ENCODE peak calls at places on chromosomes 4 and X, in nine cellular contexts. E is PC-3, M is GM23248, C is OCI-LY7, J is GM23338, L is MM.1S, B is hepatocyte, O is SK-N-SH, I is neural progenitor cell. W is an unnamed sample.

GRCh38 chrX:3527811-3528210 is 181.4 kb upstream of the MXRA5 start:
- DNase-seq in I (no peak), J (no peak), L (no peak), B (no peak), O (no peak), E (no peak), C (no peak), M (peak; percentile 7), W (no peak)

GRCh38 chr4:52550186-52550585 is 108.9 kb downstream of the USP46 start:
- DNase-seq in M (no peak), J (no peak), O (no peak), I (peak; percentile 57), L (no peak), B (no peak), C (no peak), E (no peak), W (no peak)

GRCh38 chr4:184370711-184371389 is 103.5 kb downstream of the IRF2 start:
- DNase-seq in B (no peak), E (no peak), C (no peak), O (no peak), M (peak; percentile 36), L (no peak), I (no peak), J (no peak), W (no peak)

GRCh38 chr4:150782311-150782710 is 200.4 kb downstream of the MAB21L2 start:
- DNase-seq in C (no peak), E (no peak), L (no peak), O (peak; percentile 10), B (no peak), M (no peak), J (no peak), I (no peak), W (no peak)

GRCh38 chr4:168868044-168868855 is 141.8 kb downstream of the CBR4 start:
- DNase-seq in C (no peak), M (peak; percentile 86), L (no peak), B (no peak), I (no peak), J (no peak), O (no peak), E (peak; percentile 23), W (no peak)

GRCh38 chr4:184475096-184475461 is 729 bp upstream of the IRF2 start:
- DNase-seq in O (peak; percentile 61), L (peak; percentile 52), E (peak; percentile 34), M (peak; percentile 79), J (peak; percentile 53), C (peak; percentile 57), B (peak; percentile 65), I (no peak), W (no peak)

GRCh38 chr4:118086334-118086733 is 52.0 kb downstream of the NDST3 start:
- DNase-seq in B (no peak), I (no peak), M (peak; percentile 52), L (no peak), C (no peak), J (peak; percentile 46), O (no peak), E (peak; percentile 41), W (peak; percentile 62)

GRCh38 chr4:33649015-33649414 is 2595.3 kb downstream of the ARAP2 start:
- DNase-seq in J (peak; percentile 49), M (peak; percentile 71), I (peak; percentile 31), C (no peak), B (peak; percentile 36), L (no peak), E (peak; percentile 43), O (no peak), W (peak; percentile 21)

GRCh38 chrX:120365320-120365719 is 3.4 kb downstream of the ATP1B4 start:
- DNase-seq in B (peak; percentile 38), J (peak; percentile 69), E (peak; percentile 46), O (peak; percentile 24), I (peak; percentile 68), L (peak; percentile 72), M (peak; percentile 15), C (peak; percentile 67), W (no peak)

GRCh38 chr4:7967063-7967440 is 27.4 kb upstream of the AFAP1 start:
- DNase-seq in M (no peak), O (no peak), E (no peak), J (no peak), B (no peak), C (no peak), L (no peak), I (no peak), W (no peak)

GRCh38 chr4:184433258-184433892 is 41.0 kb downstream of the IRF2 start:
- DNase-seq in I (no peak), J (no peak), B (no peak), E (no peak), C (no peak), M (no peak), O (no peak), L (no peak), W (no peak)

DNA sequence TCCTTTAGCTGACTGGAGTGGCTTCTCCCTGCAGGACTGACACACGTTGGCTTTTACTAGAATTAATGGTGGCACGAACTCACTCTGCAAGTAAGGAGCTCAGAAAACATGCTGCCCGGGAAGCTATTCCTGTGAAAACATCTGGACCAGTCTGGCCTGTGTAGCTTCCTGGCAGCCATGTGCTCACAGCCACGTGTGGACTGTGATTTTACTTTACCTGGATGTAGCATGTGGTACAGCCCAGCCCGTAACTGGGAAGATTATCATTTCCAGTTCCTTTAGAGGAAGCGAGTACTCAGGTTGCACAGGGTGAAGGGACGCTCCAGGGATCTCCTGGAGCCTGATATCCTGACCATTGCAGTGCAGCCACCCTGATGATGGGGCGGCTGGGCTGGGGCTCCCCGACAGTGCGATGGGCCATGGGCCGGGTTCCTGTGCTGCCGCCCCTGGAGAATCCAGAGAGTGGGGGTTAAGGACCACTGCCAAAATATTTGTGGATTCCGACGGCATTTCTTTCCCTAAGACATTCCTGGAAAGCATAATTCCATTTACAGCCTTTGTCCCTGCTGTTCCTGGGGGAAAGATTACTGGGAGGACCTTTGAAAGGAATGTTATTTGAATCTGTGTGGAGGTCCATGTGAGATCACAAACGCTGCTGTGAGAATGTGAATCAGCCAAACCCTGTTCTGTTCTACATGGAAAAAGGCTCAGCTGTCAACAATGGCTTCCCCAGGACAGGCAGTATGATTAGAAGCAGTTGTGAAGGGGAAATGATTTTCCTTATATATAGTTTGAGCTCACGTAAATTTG is 35.0 kb downstream of the PROM1 start:
- DNase-seq in L (no peak), B (no peak), J (no peak), C (no peak), E (no peak), I (peak; percentile 34), M (no peak), O (no peak), W (no peak)
- TF ChIP-seq EZH2phosphoT487 in L (no peak), B (no peak), J (no peak), C (no peak), E (no peak), I (no peak), M (no peak), O (no peak), W (no peak)

GRCh38 chr4:155403886-155404285 is 27.1 kb upstream of the MAP9 start:
- DNase-seq in I (peak; percentile 63), E (peak; percentile 71), J (peak; percentile 56), O (peak; percentile 53), C (no peak), L (peak; percentile 64), M (peak; percentile 60), B (peak; percentile 47), W (peak; percentile 36)
- TF ChIP-seq EZH2phosphoT487 in I (no peak), E (no peak), J (no peak), O (no peak), C (no peak), L (no peak), M (no peak), B (no peak), W (no peak)

GRCh38 chr4:77193511-77194236 is 36.7 kb downstream of the CCNG2 start:
- DNase-seq in C (peak; percentile 89), E (no peak), M (no peak), B (no peak), L (peak; percentile 78), J (peak; percentile 95), I (peak; percentile 61), O (no peak), W (no peak)
- TF ChIP-seq EZH2phosphoT487 in C (no peak), E (no peak), M (no peak), B (no peak), L (no peak), J (no peak), I (no peak), O (no peak), W (no peak)

DNA sequence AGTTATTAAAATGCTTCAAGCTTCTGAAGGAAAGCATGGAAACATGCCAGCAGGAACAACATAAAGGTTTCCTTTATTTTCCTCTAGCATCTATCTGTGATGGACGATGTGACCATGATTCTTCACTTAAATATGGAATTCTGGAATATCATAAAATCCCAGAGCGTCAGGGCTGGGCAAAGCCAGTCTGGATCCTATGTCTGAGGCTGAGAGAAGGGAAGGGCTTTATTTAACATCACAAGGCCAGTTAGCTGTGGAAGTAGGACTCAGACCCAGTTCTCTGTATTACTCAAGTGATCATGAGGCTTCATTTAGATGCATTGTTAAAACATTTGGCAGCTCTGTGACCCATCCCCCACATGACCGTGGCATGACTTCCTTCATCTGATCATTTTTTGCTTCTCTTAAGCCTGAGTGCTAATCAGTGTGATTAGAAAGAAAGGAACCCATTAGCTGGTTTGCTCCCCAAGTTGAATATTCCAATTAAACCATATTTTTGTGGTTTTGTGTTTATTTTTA is 40.9 kb upstream of the EOLA2 start:
- DNase-seq in J (no peak), B (no peak), O (no peak), I (no peak), E (no peak), M (no peak), L (no peak), C (no peak), W (no peak)
- TF ChIP-seq EZH2phosphoT487 in J (no peak), B (no peak), O (no peak), I (no peak), E (no peak), M (no peak), L (no peak), C (no peak), W (no peak)

GRCh38 chrX:151692825-151693224 is 2.4 kb upstream of the PRRG3 start:
- DNase-seq in L (no peak), J (no peak), M (no peak), I (no peak), E (no peak), O (no peak), C (no peak), B (no peak), W (no peak)

GRCh38 chrX:151694121-151694520 is 1.1 kb upstream of the PRRG3 start:
- DNase-seq in E (no peak), O (no peak), I (no peak), M (no peak), B (no peak), C (no peak), L (no peak), J (no peak), W (no peak)

GRCh38 chrX:151697537-151697936 is 2.3 kb downstream of the PRRG3 start:
- DNase-seq in B (peak; percentile 36), L (no peak), E (no peak), I (no peak), J (no peak), M (peak; percentile 92), C (no peak), O (no peak), W (no peak)

GRCh38 chrX:151695583-151695930 is 299 bp downstream of the PRRG3 start:
- DNase-seq in C (no peak), E (no peak), L (no peak), I (no peak), B (no peak), O (no peak), J (no peak), M (no peak), W (no peak)

GRCh38 chrX:151694661-151695582 is at the start of gene PRRG3:
- DNase-seq in B (peak; percentile 16), M (no peak), O (no peak), E (no peak), I (peak; percentile 65), L (no peak), C (no peak), J (peak; percentile 48), W (no peak)
- TF ChIP-seq EZH2phosphoT487 in B (no peak), M (no peak), O (no peak), E (no peak), I (no peak), L (no peak), C (no peak), J (no peak), W (no peak)

W was measured in HCT116.